ENCODE peak calls at places on chromosomes 4 and X, in six cellular contexts. One of them, this sample, is unnamed.

GRCh38 chr4:173735055-173735454 is 205.0 kb upstream of the HAND2 start:
- DNase-seq in PC-9: no peak
- DNase-seq in endothelial cell of umbilical vein: no peak
- DNase-seq in GM23248: peak; percentile 60
- DNase-seq in HCT116: no peak
- DNase-seq in hepatocyte: no peak
- DNase-seq in this sample: peak; percentile 29

GRCh38 chr4:38782452-38783108 is at the start of gene TLR10:
- DNase-seq in PC-9: no peak
- DNase-seq in HCT116: peak; percentile 34
- DNase-seq in endothelial cell of umbilical vein: peak; percentile 56
- DNase-seq in hepatocyte: peak; percentile 75
- DNase-seq in GM23248: peak; percentile 69
- DNase-seq in this sample: peak; percentile 30

GRCh38 chrX:39002466-39002865 is 201.2 kb downstream of the MID1IP1 start:
- DNase-seq in PC-9: no peak
- DNase-seq in HCT116: no peak
- DNase-seq in GM23248: peak; percentile 42
- DNase-seq in hepatocyte: no peak
- DNase-seq in endothelial cell of umbilical vein: no peak
- DNase-seq in this sample: no peak

GRCh38 chrX:152044383-152044782 is 69.9 kb upstream of the GABRE start:
- DNase-seq in PC-9: no peak
- DNase-seq in GM23248: no peak
- DNase-seq in HCT116: no peak
- DNase-seq in endothelial cell of umbilical vein: no peak
- DNase-seq in hepatocyte: no peak
- DNase-seq in this sample: no peak

GRCh38 chr4:80219301-80220025 is 22.2 kb downstream of the PRDM8 start:
- DNase-seq in endothelial cell of umbilical vein: no peak
- DNase-seq in PC-9: no peak
- DNase-seq in GM23248: peak; percentile 18
- DNase-seq in hepatocyte: peak; percentile 5
- DNase-seq in HCT116: no peak
- DNase-seq in this sample: no peak

GRCh38 chr4:11730545-11730944 is 301.9 kb upstream of the HS3ST1 start:
- DNase-seq in GM23248: no peak
- DNase-seq in endothelial cell of umbilical vein: no peak
- DNase-seq in HCT116: no peak
- DNase-seq in PC-9: no peak
- DNase-seq in hepatocyte: no peak
- DNase-seq in this sample: no peak

GRCh38 chrX:150570512-150570911 is 2.1 kb downstream of the MTM1 start:
- DNase-seq in PC-9: peak; percentile 71
- DNase-seq in HCT116: no peak
- DNase-seq in hepatocyte: no peak
- DNase-seq in endothelial cell of umbilical vein: peak; percentile 6
- DNase-seq in GM23248: no peak
- DNase-seq in this sample: peak; percentile 32

GRCh38 chrX:102627640-102628039 is 23.6 kb upstream of the GPRASP1 start:
- DNase-seq in hepatocyte: no peak
- DNase-seq in PC-9: no peak
- DNase-seq in endothelial cell of umbilical vein: no peak
- DNase-seq in HCT116: no peak
- DNase-seq in GM23248: no peak
- DNase-seq in this sample: no peak

GRCh38 chr4:25437951-25438350 is 60.9 kb downstream of the ANAPC4 start:
- DNase-seq in GM23248: no peak
- DNase-seq in PC-9: no peak
- DNase-seq in hepatocyte: no peak
- DNase-seq in HCT116: no peak
- DNase-seq in endothelial cell of umbilical vein: no peak
- DNase-seq in this sample: no peak

GRCh38 chr4:182808673-182809416 is 108.3 kb downstream of the DCTD start:
- DNase-seq in GM23248: peak; percentile 25
- DNase-seq in hepatocyte: no peak
- DNase-seq in HCT116: no peak
- DNase-seq in endothelial cell of umbilical vein: no peak
- DNase-seq in PC-9: no peak
- DNase-seq in this sample: no peak

GRCh38 chrX:17495052-17495451 is 120.1 kb downstream of the NHS start:
- DNase-seq in HCT116: no peak
- DNase-seq in endothelial cell of umbilical vein: no peak
- DNase-seq in hepatocyte: no peak
- DNase-seq in GM23248: no peak
- DNase-seq in PC-9: no peak
- DNase-seq in this sample: no peak

GRCh38 chrX:108601276-108601675 is 135.1 kb downstream of the IRS4 start:
- DNase-seq in GM23248: no peak
- DNase-seq in hepatocyte: no peak
- DNase-seq in HCT116: no peak
- DNase-seq in PC-9: no peak
- DNase-seq in endothelial cell of umbilical vein: no peak
- DNase-seq in this sample: no peak

GRCh38 chrX:27336466-27337091 is 126.6 kb downstream of the PPP4R3C start:
- DNase-seq in GM23248: peak; percentile 34
- DNase-seq in HCT116: peak; percentile 3
- DNase-seq in hepatocyte: peak; percentile 40
- DNase-seq in PC-9: no peak
- DNase-seq in endothelial cell of umbilical vein: peak; percentile 16
- DNase-seq in this sample: peak; percentile 16

GRCh38 chrX:43707812-43708548 is 51.9 kb downstream of the MAOA start:
- DNase-seq in endothelial cell of umbilical vein: peak; percentile 74
- DNase-seq in GM23248: peak; percentile 30
- DNase-seq in HCT116: no peak
- DNase-seq in hepatocyte: peak; percentile 14
- DNase-seq in PC-9: peak; percentile 31
- DNase-seq in this sample: no peak

GRCh38 chr4:153153339-153153851 is 50.8 kb upstream of the TRIM2 start:
- DNase-seq in endothelial cell of umbilical vein: peak; percentile 27
- DNase-seq in GM23248: peak; percentile 76
- DNase-seq in HCT116: no peak
- DNase-seq in hepatocyte: peak; percentile 80
- DNase-seq in PC-9: peak; percentile 36
- DNase-seq in this sample: peak; percentile 51

GRCh38 chr4:8082517-8083055 is 76.0 kb downstream of the ABLIM2 start:
- DNase-seq in HCT116: no peak
- DNase-seq in GM23248: no peak
- DNase-seq in hepatocyte: no peak
- DNase-seq in PC-9: no peak
- DNase-seq in endothelial cell of umbilical vein: peak; percentile 83
- DNase-seq in this sample: no peak

GRCh38 chr4:160848901-160849735 is 1314.7 kb downstream of the FSTL5 start:
- DNase-seq in PC-9: no peak
- DNase-seq in GM23248: no peak
- DNase-seq in hepatocyte: peak; percentile 23
- DNase-seq in HCT116: no peak
- DNase-seq in endothelial cell of umbilical vein: no peak
- DNase-seq in this sample: no peak

GRCh38 chr4:673349-674091 is 556 bp downstream of the ATP5ME start:
- DNase-seq in GM23248: peak; percentile 74
- DNase-seq in PC-9: no peak
- DNase-seq in hepatocyte: peak; percentile 63
- DNase-seq in HCT116: no peak
- DNase-seq in endothelial cell of umbilical vein: peak; percentile 21
- DNase-seq in this sample: no peak

GRCh38 chrX:19647731-19648588 is 132.7 kb upstream of the MAP3K15 start:
- DNase-seq in hepatocyte: no peak
- DNase-seq in endothelial cell of umbilical vein: no peak
- DNase-seq in PC-9: no peak
- DNase-seq in GM23248: peak; percentile 72
- DNase-seq in HCT116: no peak
- DNase-seq in this sample: peak; percentile 68

GRCh38 chr4:23366207-23366906 is 523.5 kb downstream of the PPARGC1A start:
- DNase-seq in hepatocyte: no peak
- DNase-seq in endothelial cell of umbilical vein: no peak
- DNase-seq in HCT116: no peak
- DNase-seq in GM23248: no peak
- DNase-seq in PC-9: no peak
- DNase-seq in this sample: no peak

GRCh38 chrX:39406799-39407198 is 605.5 kb downstream of the MID1IP1 start:
- DNase-seq in PC-9: no peak
- DNase-seq in endothelial cell of umbilical vein: no peak
- DNase-seq in hepatocyte: no peak
- DNase-seq in HCT116: no peak
- DNase-seq in GM23248: no peak
- DNase-seq in this sample: no peak

GRCh38 chr4:7686166-7686870 is 251.6 kb upstream of the PSAPL1 start:
- DNase-seq in hepatocyte: no peak
- DNase-seq in endothelial cell of umbilical vein: no peak
- DNase-seq in GM23248: no peak
- DNase-seq in PC-9: no peak
- DNase-seq in HCT116: no peak
- DNase-seq in this sample: no peak

GRCh38 chrX:136780738-136781137 is at the start of gene ARHGEF6:
- DNase-seq in PC-9: no peak
- DNase-seq in hepatocyte: no peak
- DNase-seq in GM23248: peak; percentile 49
- DNase-seq in HCT116: no peak
- DNase-seq in endothelial cell of umbilical vein: no peak
- DNase-seq in this sample: no peak

DNA sequence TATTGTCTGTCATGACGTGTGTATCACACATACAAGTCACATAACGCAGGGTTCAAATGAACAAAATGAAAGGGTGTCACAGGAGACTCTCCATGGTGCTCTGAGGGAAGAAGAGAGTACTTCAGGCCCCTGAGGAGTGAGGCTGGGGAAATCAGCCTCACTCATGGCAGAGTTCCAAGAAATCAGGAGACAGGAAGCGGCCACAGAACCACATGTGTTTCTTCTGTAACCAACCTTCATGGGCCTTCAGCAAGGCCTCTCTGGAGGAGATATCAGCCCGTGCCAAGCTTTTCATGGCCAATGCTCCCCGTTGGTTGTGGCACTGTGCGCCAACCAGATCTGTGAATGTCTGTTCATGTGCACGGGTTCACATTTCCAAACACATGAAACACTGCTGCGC is 76.0 kb downstream of the NAT8L start:
- DNase-seq in GM23248: peak; percentile 12
- DNase-seq in endothelial cell of umbilical vein: peak; percentile 39
- DNase-seq in HCT116: no peak
- DNase-seq in PC-9: no peak
- DNase-seq in hepatocyte: peak; percentile 33
- DNase-seq in this sample: no peak
- H3K4me1 ChIP-seq in GM23248: no peaks in the 10 kb centered on the region
- H3K4me1 ChIP-seq in endothelial cell of umbilical vein: no peaks in the 10 kb centered on the region
- H3K4me1 ChIP-seq in HCT116: no peaks in the 10 kb centered on the region
- H3K4me1 ChIP-seq in PC-9: peaks cover 13% of the 10 kb centered on the region
- H3K4me1 ChIP-seq in hepatocyte: no peaks in the 10 kb centered on the region
- H3K4me1 ChIP-seq in this sample: no peaks in the 10 kb centered on the region

GRCh38 chr4:112517067-112517588 is 1.1 kb upstream of the NEUROG2 start:
- DNase-seq in PC-9: no peak
- DNase-seq in HCT116: no peak
- DNase-seq in endothelial cell of umbilical vein: no peak
- DNase-seq in GM23248: no peak
- DNase-seq in hepatocyte: no peak
- DNase-seq in this sample: no peak

GRCh38 chr4:112516076-112516385 is at the start of gene NEUROG2:
- DNase-seq in GM23248: no peak
- DNase-seq in hepatocyte: no peak
- DNase-seq in endothelial cell of umbilical vein: no peak
- DNase-seq in HCT116: no peak
- DNase-seq in PC-9: no peak
- DNase-seq in this sample: no peak

GRCh38 chr4:112517911-112518310 is 1.9 kb upstream of the NEUROG2 start:
- DNase-seq in endothelial cell of umbilical vein: no peak
- DNase-seq in GM23248: no peak
- DNase-seq in PC-9: no peak
- DNase-seq in hepatocyte: no peak
- DNase-seq in HCT116: no peak
- DNase-seq in this sample: no peak

GRCh38 chr4:112515278-112516075 is 503 bp downstream of the NEUROG2 start:
- DNase-seq in PC-9: no peak
- DNase-seq in HCT116: no peak
- DNase-seq in hepatocyte: peak; percentile 46
- DNase-seq in endothelial cell of umbilical vein: peak; percentile 40
- DNase-seq in GM23248: peak; percentile 62
- DNase-seq in this sample: peak; percentile 47

GRCh38 chr4:112516401-112517066 is 554 bp upstream of the NEUROG2 start:
- DNase-seq in PC-9: no peak
- DNase-seq in GM23248: no peak
- DNase-seq in HCT116: no peak
- DNase-seq in endothelial cell of umbilical vein: no peak
- DNase-seq in hepatocyte: no peak
- DNase-seq in this sample: no peak
- TF ChIP-seq EZH2 in PC-9: no peak
- TF ChIP-seq EZH2 in GM23248: peak; percentile 47
- TF ChIP-seq EZH2 in HCT116: no peak
- TF ChIP-seq EZH2 in endothelial cell of umbilical vein: no peak
- TF ChIP-seq EZH2 in hepatocyte: peak; percentile 99
- TF ChIP-seq EZH2 in this sample: no peak

GRCh38 chrX:54633641-54634040 is 103.6 kb downstream of the GNL3L start:
- DNase-seq in GM23248: no peak
- DNase-seq in HCT116: no peak
- DNase-seq in PC-9: no peak
- DNase-seq in endothelial cell of umbilical vein: peak; percentile 0
- DNase-seq in hepatocyte: no peak
- DNase-seq in this sample: peak; percentile 0
- H3K27ac ChIP-seq in GM23248: no peak overlapping the region
- H3K27ac ChIP-seq in HCT116: no peak overlapping the region
- H3K27ac ChIP-seq in PC-9: no peak overlapping the region
- H3K27ac ChIP-seq in endothelial cell of umbilical vein: no peak overlapping the region
- H3K27ac ChIP-seq in hepatocyte: no peak overlapping the region
- H3K27ac ChIP-seq in this sample: no peak overlapping the region

GRCh38 chrX:13692771-13693231 is 3.9 kb downstream of the RAB9A start:
- DNase-seq in HCT116: peak; percentile 31
- DNase-seq in PC-9: no peak
- DNase-seq in endothelial cell of umbilical vein: no peak
- DNase-seq in hepatocyte: no peak
- DNase-seq in GM23248: no peak
- DNase-seq in this sample: no peak

GRCh38 chrX:13693341-13693871 is 4.5 kb downstream of the RAB9A start:
- DNase-seq in endothelial cell of umbilical vein: no peak
- DNase-seq in GM23248: peak; percentile 31
- DNase-seq in PC-9: peak; percentile 81
- DNase-seq in hepatocyte: no peak
- DNase-seq in HCT116: no peak
- DNase-seq in this sample: peak; percentile 82

GRCh38 chrX:13690836-13691235 is 1.9 kb downstream of the RAB9A start:
- DNase-seq in endothelial cell of umbilical vein: no peak
- DNase-seq in hepatocyte: no peak
- DNase-seq in GM23248: peak; percentile 15
- DNase-seq in HCT116: no peak
- DNase-seq in PC-9: no peak
- DNase-seq in this sample: peak; percentile 31

GRCh38 chrX:13689519-13690211 is 737 bp downstream of the RAB9A start:
- DNase-seq in HCT116: no peak
- DNase-seq in PC-9: no peak
- DNase-seq in hepatocyte: no peak
- DNase-seq in endothelial cell of umbilical vein: peak; percentile 52
- DNase-seq in GM23248: peak; percentile 59
- DNase-seq in this sample: peak; percentile 36

DNA sequence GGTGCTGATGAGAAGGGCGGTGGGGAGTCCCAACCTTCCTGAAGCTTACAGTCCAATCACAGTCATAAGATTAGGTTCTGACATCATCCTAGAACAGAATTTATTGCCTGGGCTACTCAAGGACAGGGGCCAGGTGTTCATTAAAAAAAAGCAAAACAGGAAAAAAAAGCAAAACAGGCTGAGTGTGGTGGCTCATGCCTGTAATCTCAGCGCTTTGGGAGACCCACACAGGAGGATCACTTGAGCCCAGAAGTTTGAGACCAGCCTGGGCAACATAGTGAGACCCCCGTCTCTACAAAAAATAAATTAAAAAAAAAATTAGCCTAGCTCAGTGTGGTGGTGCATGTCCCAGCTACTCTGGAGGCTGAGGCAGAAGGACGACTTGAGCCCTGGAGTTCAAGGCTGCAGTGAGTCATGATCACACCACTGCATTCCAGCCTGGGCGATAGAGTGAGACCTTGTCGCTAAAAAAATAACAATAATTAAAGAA is 3.0 kb downstream of the RAB9A start:
- DNase-seq in HCT116: no peak
- DNase-seq in GM23248: no peak
- DNase-seq in hepatocyte: no peak
- DNase-seq in PC-9: no peak
- DNase-seq in endothelial cell of umbilical vein: no peak
- DNase-seq in this sample: no peak
- H3K4me1 ChIP-seq in HCT116: peaks cover 56% of the 10 kb centered on the region
- H3K4me1 ChIP-seq in GM23248: peaks cover 22% of the 10 kb centered on the region
- H3K4me1 ChIP-seq in hepatocyte: peaks cover 8% of the 10 kb centered on the region
- H3K4me1 ChIP-seq in PC-9: peaks cover 50% of the 10 kb centered on the region
- H3K4me1 ChIP-seq in endothelial cell of umbilical vein: peaks cover 17% of the 10 kb centered on the region
- H3K4me1 ChIP-seq in this sample: peaks cover 40% of the 10 kb centered on the region

This sample was measured in mammary epithelial cell.